ENCODE peak calls at places on chromosomes 2 and 18, in five cellular contexts. Z, K, D, A and S are unnamed samples.

GRCh38 chr2:113180131-113180946 is 6.6 kb downstream of the PSD4 start:
- DNase-seq in Z (no peak), K (no peak), D (no peak), A (no peak), S (no peak)

GRCh38 chr18:26813043-26813442 is 52.5 kb downstream of the AQP4 start:
- DNase-seq in Z (peak), K (peak), D (no peak), A (no peak), S (peak)

GRCh38 chr2:229235136-229235914 is 35.8 kb downstream of the PID1 start:
- DNase-seq in Z (peak), K (peak), D (no peak), A (no peak), S (no peak)

GRCh38 chr2:75497256-75497655 is 63.5 kb downstream of the EVA1A start:
- DNase-seq in Z (peak), K (no peak), D (no peak), A (no peak), S (no peak)

GRCh38 chr2:152740743-152741328 is 22.4 kb downstream of the ARL6IP6 start:
- DNase-seq in Z (peak), K (peak), D (no peak), A (no peak), S (no peak)

GRCh38 chr18:35030234-35030989 is 10.8 kb upstream of the MAPRE2 start:
- DNase-seq in Z (no peak), K (no peak), D (no peak), A (no peak), S (no peak)

GRCh38 chr2:3626118-3626816 is 31.4 kb downstream of the COLEC11 start:
- DNase-seq in Z (no peak), K (no peak), D (no peak), A (no peak), S (peak)

GRCh38 chr18:58287626-58288289 is 243.7 kb downstream of the NEDD4L start:
- DNase-seq in Z (no peak), K (no peak), D (no peak), A (no peak), S (no peak)

GRCh38 chr18:8480506-8481328 is 128.5 kb upstream of the RAB12 start:
- DNase-seq in Z (peak), K (peak), D (no peak), A (no peak), S (peak)

GRCh38 chr2:120605231-120605935 is 130.3 kb upstream of the GLI2 start:
- DNase-seq in Z (no peak), K (no peak), D (no peak), A (no peak), S (no peak)

GRCh38 chr2:13015941-13016340 is 299.2 kb downstream of the TRIB2 start:
- DNase-seq in Z (no peak), K (no peak), D (no peak), A (no peak), S (no peak)

GRCh38 chr2:15814946-15815345 is 125.4 kb upstream of the MYCN start:
- DNase-seq in Z (no peak), K (no peak), D (no peak), A (no peak), S (no peak)

GRCh38 chr2:181036848-181037603 is 56.6 kb downstream of the UBE2E3 start:
- DNase-seq in Z (peak), K (peak), D (no peak), A (no peak), S (no peak)

GRCh38 chr2:75556679-75557366 is 3.9 kb downstream of the EVA1A start:
- DNase-seq in Z (no peak), K (no peak), D (no peak), A (no peak), S (no peak)

GRCh38 chr2:120398051-120398960 is 52.4 kb downstream of the INHBB start:
- DNase-seq in Z (peak), K (no peak), D (no peak), A (no peak), S (no peak)

GRCh38 chr2:216215991-216216390 is 106.8 kb downstream of the XRCC5 start:
- DNase-seq in Z (peak), K (peak), D (no peak), A (no peak), S (no peak)

GRCh38 chr2:20326163-20326780 is 24.4 kb downstream of the PUM2 start:
- DNase-seq in Z (peak), K (peak), D (no peak), A (peak), S (peak)

GRCh38 chr18:57043241-57043640 is 103.6 kb upstream of the BOD1L2 start:
- DNase-seq in Z (no peak), K (no peak), D (no peak), A (no peak), S (no peak)

GRCh38 chr2:30164131-30164925 is 17.5 kb downstream of the YPEL5 start:
- DNase-seq in Z (no peak), K (no peak), D (no peak), A (no peak), S (no peak)

GRCh38 chr18:45423664-45424063 is 191.6 kb upstream of the SLC14A2 start:
- DNase-seq in Z (no peak), K (no peak), D (no peak), A (no peak), S (no peak)

GRCh38 chr2:153828335-153828734 is 43.4 kb upstream of the GALNT13 start:
- DNase-seq in Z (no peak), K (no peak), D (no peak), A (no peak), S (no peak)

GRCh38 chr2:208033701-208034502 is 8.6 kb upstream of the PLEKHM3 start:
- DNase-seq in Z (no peak), K (peak), D (peak), A (peak), S (peak)

GRCh38 chr2:1605102-1605501 is 139.2 kb downstream of the PXDN start:
- DNase-seq in Z (peak), K (no peak), D (no peak), A (no peak), S (no peak)

GRCh38 chr2:9908639-9909038 is 42.9 kb upstream of the GRHL1 start:
- DNase-seq in Z (no peak), K (no peak), D (no peak), A (no peak), S (no peak)

GRCh38 chr2:101870444-101870843 is 121.3 kb upstream of the IL1R2 start:
- DNase-seq in Z (no peak), K (no peak), D (no peak), A (no peak), S (no peak)

GRCh38 chr2:57943271-57943670 is 103.3 kb upstream of the VRK2 start:
- DNase-seq in Z (peak), K (no peak), D (no peak), A (no peak), S (no peak)

GRCh38 chr2:2746731-2747130 is 415.7 kb upstream of the MYT1L start:
- DNase-seq in Z (no peak), K (no peak), D (no peak), A (no peak), S (no peak)

GRCh38 chr18:31401156-31402025 is 24.8 kb downstream of the DSG4 start:
- DNase-seq in Z (no peak), K (no peak), D (no peak), A (no peak), S (no peak)

GRCh38 chr2:85111819-85112281 is 21.3 kb upstream of the TCF7L1 start:
- DNase-seq in Z (peak), K (no peak), D (no peak), A (no peak), S (no peak)